ENCODE peak calls at places on chromosomes 1 and 21, in ten cellular contexts. H is T-helper 17 cell; B is spleen; T is RCC 7860; Z is NCI-H1436; W is memory B cell; I is HT1080; L is NCI-H2029 treated with DMSO at 0.1 percent for 48 hours; M is activated CD8-positive, alpha-beta memory T cell treated with anti-CD3 and anti-CD28 coated beads for 4 hours; D is activated CD4-positive, CD25-positive, alpha-beta regulatory T cell treated with anti-CD3 and anti-CD28 coated beads, Interleukin-2, amount 50 U/mL, for 72 hours. U is an unnamed sample.

GRCh38 chr1:73205294-73205973 is 923.1 kb upstream of the NEGR1 start:
- DNase-seq in H (no peak), B (no peak), T (no peak), Z (no peak), W (no peak), I (peak; percentile 7), L (no peak), M (no peak), D (no peak), U (no peak)

GRCh38 chr1:206797534-206798383 is 25.5 kb upstream of the IL10 start:
- DNase-seq in H (no peak), B (peak; percentile 80), T (no peak), Z (no peak), W (no peak), I (peak; percentile 15), L (no peak), M (no peak), D (no peak), U (no peak)

GRCh38 chr1:41498391-41498790 is 13.9 kb upstream of the EDN2 start:
- DNase-seq in H (no peak), B (no peak), T (peak; percentile 77), Z (no peak), W (no peak), I (peak; percentile 56), L (no peak), M (no peak), D (no peak), U (no peak)

GRCh38 chr21:45838636-45839035 is 142.9 kb upstream of the COL6A1 start:
- DNase-seq in H (no peak), B (no peak), T (no peak), Z (no peak), W (no peak), I (no peak), L (no peak), M (no peak), D (no peak), U (no peak)

GRCh38 chr1:66764994-66765578 is 12.8 kb downstream of the DYNLT5 start:
- DNase-seq in H (peak; percentile 44), B (no peak), T (peak; percentile 37), Z (peak; percentile 42), W (peak; percentile 38), I (peak; percentile 54), L (peak; percentile 77), M (peak; percentile 30), D (peak; percentile 33), U (no peak)

GRCh38 chr1:39295901-39296300 is 91.4 kb downstream of the MACF1 start:
- DNase-seq in H (no peak), B (no peak), T (no peak), Z (no peak), W (no peak), I (no peak), L (no peak), M (no peak), D (no peak), U (no peak)

GRCh38 chr1:25064465-25065238 is 134.6 kb upstream of the RUNX3 start:
- DNase-seq in H (no peak), B (peak; percentile 55), T (no peak), Z (no peak), W (no peak), I (no peak), L (no peak), M (peak; percentile 35), D (peak; percentile 28), U (no peak)

GRCh38 chr1:19872190-19872589 is 10.0 kb upstream of the OTUD3 start:
- DNase-seq in H (no peak), B (no peak), T (no peak), Z (peak; percentile 61), W (no peak), I (peak; percentile 52), L (peak; percentile 67), M (no peak), D (no peak), U (no peak)

GRCh38 chr1:239943761-239944160 is 147.9 kb upstream of the FMN2 start:
- DNase-seq in H (no peak), B (no peak), T (no peak), Z (no peak), W (no peak), I (no peak), L (no peak), M (no peak), D (no peak), U (no peak)

GRCh38 chr1:181704556-181704955 is 221.2 kb downstream of the CACNA1E start:
- DNase-seq in H (no peak), B (no peak), T (peak; percentile 5), Z (no peak), W (no peak), I (peak; percentile 48), L (no peak), M (no peak), D (no peak), U (no peak)

GRCh38 chr1:186286615-186287317 is 88.3 kb downstream of the TPR start:
- DNase-seq in H (no peak), B (no peak), T (no peak), Z (no peak), W (no peak), I (no peak), L (no peak), M (no peak), D (no peak), U (no peak)

U was measured in T-helper 22 cell.